ENCODE peak calls at places on chromosomes 13 and 19, in five cellular contexts. H, M, E, R and I are unnamed samples.

GRCh38 chr13:99606322-99607089 is 105.2 kb downstream of the TM9SF2 start:
- DNase-seq in E (no peak), M (no peak), R (peak; percentile 83), H (peak; percentile 98), I (peak; percentile 64)

GRCh38 chr19:44955500-44956439 is 590 bp downstream of the CLPTM1 start:
- DNase-seq in M (no peak), H (no peak), R (peak; percentile 8), E (no peak), I (no peak)

GRCh38 chr13:52004508-52005183 is 6.6 kb downstream of the ATP7B start:
- DNase-seq in M (no peak), E (no peak), H (no peak), R (no peak), I (no peak)

GRCh38 chr19:34253711-34254551 is 423 bp upstream of the GARRE1 start:
- DNase-seq in R (peak; percentile 45), H (peak; percentile 98), E (no peak), M (no peak), I (no peak)

GRCh38 chr13:56837161-56837560 is 303.6 kb upstream of the PRR20A start:
- DNase-seq in E (no peak), M (no peak), R (no peak), H (no peak), I (no peak)

GRCh38 chr13:71912524-71912923 is 45.5 kb upstream of the DACH1 start:
- DNase-seq in H (no peak), M (no peak), R (no peak), E (no peak), I (no peak)

GRCh38 chr19:54481326-54481930 is 8.3 kb upstream of the CDC42EP5 start:
- DNase-seq in M (no peak), R (peak; percentile 41), H (no peak), E (no peak), I (no peak)

GRCh38 chr13:99307648-99308339 is 595 bp upstream of the GPR183 start:
- DNase-seq in R (peak; percentile 54), M (no peak), E (no peak), H (no peak), I (no peak)

GRCh38 chr13:46057251-46058015 is 4.9 kb upstream of the ZC3H13 start:
- DNase-seq in H (no peak), R (peak; percentile 75), E (no peak), M (no peak), I (no peak)

GRCh38 chr13:114082849-114083645 is 49.4 kb downstream of the RASA3 start:
- DNase-seq in E (no peak), M (no peak), R (no peak), H (no peak), I (no peak)

GRCh38 chr13:44819245-44819644 is 170.0 kb downstream of the NUFIP1 start:
- DNase-seq in E (peak; percentile 74), M (no peak), R (peak; percentile 50), H (no peak), I (no peak)

GRCh38 chr19:35644987-35645679 is 3.0 kb upstream of the COX6B1 start:
- DNase-seq in H (peak; percentile 92), E (no peak), M (no peak), R (peak; percentile 40), I (no peak)

GRCh38 chr13:76861859-76862258 is 24.3 kb downstream of the KCTD12 start:
- DNase-seq in E (no peak), H (no peak), M (no peak), R (no peak), I (no peak)

GRCh38 chr13:109924376-109924775 is 138.0 kb upstream of the IRS2 start:
- DNase-seq in R (no peak), E (no peak), M (no peak), H (no peak), I (no peak)

GRCh38 chr13:19993024-19993423 is 34.5 kb downstream of the ZMYM2 start:
- DNase-seq in H (no peak), E (no peak), M (no peak), R (no peak), I (no peak)

GRCh38 chr13:95122063-95122462 is 179.2 kb downstream of the ABCC4 start:
- DNase-seq in M (no peak), R (no peak), E (no peak), H (no peak), I (no peak)

GRCh38 chr19:54191671-54192453 is 754 bp downstream of the TSEN34 start:
- DNase-seq in E (no peak), R (no peak), M (no peak), H (peak; percentile 86), I (no peak)

GRCh38 chr13:79680485-79680884 is 199.5 kb downstream of the NDFIP2 start:
- DNase-seq in R (no peak), E (no peak), M (no peak), H (no peak), I (no peak)

GRCh38 chr13:44259045-44260042 is 114.3 kb upstream of the SERP2 start:
- DNase-seq in R (peak; percentile 11), M (no peak), E (no peak), H (no peak), I (no peak)

GRCh38 chr19:34838248-34838647 is 65.2 kb upstream of the ZNF599 start:
- DNase-seq in H (no peak), R (no peak), M (no peak), E (no peak), I (no peak)

GRCh38 chr13:26679411-26679810 is 81.2 kb downstream of the GPR12 start:
- DNase-seq in E (no peak), M (peak; percentile 6), H (no peak), R (peak; percentile 49), I (no peak)

GRCh38 chr13:79904581-79904980 is 423.6 kb downstream of the NDFIP2 start:
- DNase-seq in M (no peak), R (no peak), E (no peak), H (no peak), I (no peak)

GRCh38 chr19:32876236-32876918 is 6.8 kb upstream of the SLC7A9 start:
- DNase-seq in E (no peak), R (no peak), H (peak; percentile 51), M (no peak), I (no peak)

GRCh38 chr13:113930711-113931637 is 42.9 kb downstream of the C13orf46 start:
- DNase-seq in H (peak; percentile 64), R (no peak), E (no peak), M (no peak), I (no peak)

GRCh38 chr19:53980553-53981407 is 10.7 kb upstream of the CACNG6 start:
- DNase-seq in R (no peak), M (no peak), E (no peak), H (no peak), I (no peak)

GRCh38 chr19:2312819-2313501 is 5.0 kb upstream of the LINGO3 start:
- DNase-seq in E (no peak), M (no peak), H (no peak), R (no peak), I (no peak)

GRCh38 chr19:2315121-2315817 is 7.3 kb upstream of the LINGO3 start:
- DNase-seq in H (no peak), E (no peak), R (no peak), M (no peak), I (no peak)

GRCh38 chr19:2317300-2317699 is 9.3 kb upstream of the LINGO3 start:
- DNase-seq in H (no peak), M (no peak), E (no peak), R (no peak), I (no peak)

GRCh38 chr19:2317756-2318155 is 9.8 kb upstream of the LINGO3 start:
- DNase-seq in R (no peak), M (no peak), E (no peak), H (no peak), I (no peak)

GRCh38 chr19:2315818-2316353 is 7.9 kb upstream of the LINGO3 start:
- DNase-seq in M (no peak), R (peak; percentile 53), E (no peak), H (peak; percentile 93), I (no peak)
- TF ChIP-seq CTCF in M (peak; percentile 81), R (peak; percentile 57), E (peak; percentile 64), H (peak; percentile 82), I (peak; percentile 57)

GRCh38 chr19:1605236-1606137 is at the start of gene UQCR11:
- DNase-seq in H (peak; percentile 98), M (peak; percentile 81), E (peak; percentile 91), R (peak; percentile 96), I (peak; percentile 90)

GRCh38 chr19:1599460-1599846 is 5.8 kb downstream of the UQCR11 start:
- DNase-seq in M (no peak), E (no peak), R (no peak), H (no peak), I (no peak)

GRCh38 chr19:1602091-1602707 is 3.1 kb downstream of the UQCR11 start:
- DNase-seq in M (no peak), R (no peak), E (no peak), H (no peak), I (no peak)

GRCh38 chr19:1598777-1599459 is 6.3 kb upstream of the MBD3 start:
- DNase-seq in R (no peak), M (no peak), H (no peak), E (no peak), I (no peak)

DNA sequence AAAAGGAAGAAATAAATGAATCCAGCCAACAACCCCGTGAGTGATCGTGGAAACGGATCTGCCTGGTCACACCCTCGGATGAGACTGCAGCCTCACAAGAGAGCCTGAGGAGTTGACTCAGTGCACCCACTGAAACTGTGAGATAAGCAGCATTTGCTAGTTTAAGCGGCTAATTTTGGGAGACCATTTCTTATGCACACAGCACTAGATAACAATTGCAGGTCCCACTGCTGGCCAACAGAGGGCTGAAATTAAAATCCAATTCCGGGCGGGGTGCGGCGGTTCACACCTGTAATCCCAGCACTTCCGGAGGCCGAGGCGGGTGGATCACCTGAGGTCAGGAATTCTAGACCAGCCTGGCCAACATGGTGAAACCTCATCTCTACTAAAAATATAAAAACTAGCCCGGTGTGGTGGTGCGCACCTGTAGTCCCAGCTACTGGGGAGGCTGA is 3.6 kb downstream of the UQCR11 start:
- DNase-seq in H (no peak), R (no peak), E (no peak), M (no peak), I (no peak)
- TF ChIP-seq CTCF in H (no peak), R (peak; percentile 10), E (no peak), M (no peak), I (no peak)

GRCh38 chr13:21336609-21337008 is 122.5 kb downstream of the ZDHHC20 start:
- DNase-seq in M (no peak), R (no peak), E (no peak), H (no peak), I (no peak)

GRCh38 chr13:21338651-21339278 is 120.3 kb downstream of the ZDHHC20 start:
- DNase-seq in M (no peak), R (no peak), H (no peak), E (no peak), I (no peak)

GRCh38 chr13:21341637-21342422 is 117.3 kb downstream of the ZDHHC20 start:
- DNase-seq in R (no peak), M (no peak), E (no peak), H (no peak), I (no peak)

GRCh38 chr13:21342699-21343442 is 116.2 kb downstream of the ZDHHC20 start:
- DNase-seq in E (no peak), M (no peak), H (no peak), R (no peak), I (no peak)

DNA sequence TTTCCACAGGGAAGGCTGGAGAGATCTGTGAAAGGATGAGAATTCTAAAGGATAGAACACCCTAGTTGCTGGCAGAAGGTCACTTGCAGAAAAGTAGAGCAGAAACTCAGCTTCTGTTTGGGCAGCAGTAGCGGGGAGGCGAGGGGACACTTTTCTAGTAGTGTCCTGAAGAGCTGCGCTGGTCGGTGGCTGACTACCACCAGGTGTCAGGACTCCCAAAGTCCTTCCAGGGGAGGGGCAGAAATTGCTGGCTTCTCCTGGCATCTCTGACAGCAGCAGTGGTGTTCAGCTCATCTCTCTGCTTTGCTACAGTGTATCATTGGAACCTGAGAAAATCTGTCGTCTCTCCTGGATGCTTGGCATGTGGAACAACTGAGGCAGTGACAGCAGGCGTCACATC is 120.9 kb downstream of the ZDHHC20 start:
- DNase-seq in E (no peak), R (no peak), M (no peak), H (no peak), I (no peak)
- TF ChIP-seq CTCF in E (no peak), R (peak; percentile 3), M (no peak), H (no peak), I (peak; percentile 3)

GRCh38 chr19:2887391-2887914 is 13.3 kb upstream of the ZNF57 start:
- DNase-seq in M (peak; percentile 29), H (no peak), R (peak; percentile 70), E (no peak), I (peak; percentile 24)
- TF ChIP-seq CTCF in M (peak; percentile 69), H (peak; percentile 63), R (peak; percentile 69), E (peak; percentile 43), I (peak; percentile 67)